ENCODE peak calls at places on chromosomes 11 and 22, in ten cellular contexts. X, H, Y, R, Z, F, U, W, T and C are unnamed samples.

GRCh38 chr11:299081-299891 is at the start of gene IFITM5:
- DNase-seq in X (no peak), H (no peak), Y (no peak), R (no peak), Z (no peak), F (no peak), U (peak; percentile 75), W (no peak), T (no peak), C (peak; percentile 72)

GRCh38 chr11:74726547-74727182 is 4.6 kb downstream of the CHRDL2 start:
- DNase-seq in X (peak; percentile 75), H (peak; percentile 56), Y (peak; percentile 61), R (peak; percentile 45), Z (peak; percentile 39), F (peak; percentile 25), U (peak; percentile 87), W (peak; percentile 68), T (peak; percentile 33), C (peak; percentile 88)

GRCh38 chr11:94910779-94911178 is 62.6 kb downstream of the CWC15 start:
- DNase-seq in X (no peak), H (no peak), Y (peak; percentile 49), R (no peak), Z (peak; percentile 47), F (no peak), U (no peak), W (no peak), T (peak; percentile 73), C (no peak)

GRCh38 chr22:32994046-32994827 is 63.9 kb downstream of the SYN3 start:
- DNase-seq in X (no peak), H (no peak), Y (no peak), R (no peak), Z (no peak), F (no peak), U (no peak), W (peak; percentile 53), T (no peak), C (no peak)

GRCh38 chr11:17402486-17402885 is 14.0 kb upstream of the KCNJ11 start:
- DNase-seq in X (no peak), H (no peak), Y (no peak), R (no peak), Z (no peak), F (no peak), U (peak; percentile 46), W (no peak), T (no peak), C (peak; percentile 51)

GRCh38 chr11:95950905-95951304 is 27.0 kb upstream of the MTMR2 start:
- DNase-seq in X (no peak), H (no peak), Y (no peak), R (no peak), Z (no peak), F (no peak), U (no peak), W (no peak), T (no peak), C (no peak)

GRCh38 chr22:45777046-45777851 is 105.6 kb downstream of the ATXN10 start:
- DNase-seq in X (no peak), H (no peak), Y (no peak), R (no peak), Z (no peak), F (no peak), U (no peak), W (no peak), T (no peak), C (no peak)

GRCh38 chr11:33773399-33774355 is 643 bp downstream of the FBXO3 start:
- DNase-seq in X (no peak), H (peak; percentile 67), Y (no peak), R (peak; percentile 16), Z (no peak), F (peak; percentile 61), U (peak; percentile 75), W (peak; percentile 37), T (no peak), C (no peak)

GRCh38 chr11:8613036-8613435 is 19.0 kb upstream of the STK33 start:
- DNase-seq in X (no peak), H (no peak), Y (no peak), R (no peak), Z (no peak), F (no peak), U (no peak), W (no peak), T (no peak), C (no peak)

GRCh38 chr11:72012091-72012630 is 13.5 kb downstream of the IL18BP start:
- DNase-seq in X (no peak), H (no peak), Y (no peak), R (no peak), Z (no peak), F (no peak), U (no peak), W (no peak), T (no peak), C (no peak)

GRCh38 chr11:100927579-100927978 is 202.0 kb downstream of the PGR start:
- DNase-seq in X (peak; percentile 5), H (no peak), Y (no peak), R (no peak), Z (no peak), F (no peak), U (no peak), W (no peak), T (no peak), C (no peak)

GRCh38 chr11:12792590-12792989 is 118.4 kb downstream of the TEAD1 start:
- DNase-seq in X (no peak), H (no peak), Y (peak; percentile 60), R (no peak), Z (peak; percentile 71), F (no peak), U (no peak), W (no peak), T (no peak), C (no peak)

GRCh38 chr11:16286095-16286494 is 70.3 kb downstream of the SOX6 start:
- DNase-seq in X (no peak), H (no peak), Y (no peak), R (no peak), Z (no peak), F (no peak), U (no peak), W (no peak), T (no peak), C (no peak)

GRCh38 chr22:22348127-22348814 is 103.7 kb downstream of the VPREB1 start:
- DNase-seq in X (no peak), H (no peak), Y (no peak), R (no peak), Z (no peak), F (no peak), U (no peak), W (peak; percentile 45), T (no peak), C (no peak)

GRCh38 chr11:90309693-90310092 is 86.8 kb upstream of the CHORDC1 start:
- DNase-seq in X (no peak), H (no peak), Y (no peak), R (no peak), Z (no peak), F (no peak), U (no peak), W (no peak), T (no peak), C (no peak)

GRCh38 chr22:26642465-26643367 is 14.7 kb upstream of the MIAT start:
- DNase-seq in X (no peak), H (peak; percentile 87), Y (no peak), R (peak; percentile 82), Z (no peak), F (peak; percentile 57), U (no peak), W (no peak), T (no peak), C (no peak)

GRCh38 chr11:74773481-74773880 is 24.8 kb downstream of the RNF169 start:
- DNase-seq in X (no peak), H (no peak), Y (no peak), R (no peak), Z (no peak), F (no peak), U (no peak), W (no peak), T (no peak), C (no peak)

GRCh38 chr11:11349870-11350325 is 3.2 kb downstream of the CSNK2A3 start:
- DNase-seq in X (no peak), H (no peak), Y (peak; percentile 27), R (no peak), Z (peak; percentile 70), F (no peak), U (no peak), W (no peak), T (peak; percentile 72), C (no peak)

GRCh38 chr11:59429924-59430516 is 3.8 kb upstream of the OR5A2 start:
- DNase-seq in X (peak; percentile 13), H (peak; percentile 48), Y (peak; percentile 17), R (no peak), Z (peak; percentile 3), F (no peak), U (no peak), W (no peak), T (no peak), C (no peak)

GRCh38 chr11:120340529-120340928 is 4.3 kb downstream of the ARHGEF12 start:
- DNase-seq in X (no peak), H (no peak), Y (no peak), R (no peak), Z (no peak), F (no peak), U (no peak), W (no peak), T (no peak), C (no peak)

GRCh38 chr11:702731-703461 is 3.1 kb upstream of the EPS8L2 start:
- DNase-seq in X (no peak), H (no peak), Y (no peak), R (no peak), Z (no peak), F (no peak), U (no peak), W (no peak), T (no peak), C (peak; percentile 89)

GRCh38 chr11:113189909-113190667 is 124.3 kb upstream of the TTC12 start:
- DNase-seq in X (no peak), H (no peak), Y (peak; percentile 93), R (no peak), Z (peak; percentile 21), F (no peak), U (peak; percentile 87), W (no peak), T (peak; percentile 59), C (no peak)

GRCh38 chr11:36292311-36292722 is 3.1 kb upstream of the COMMD9 start:
- DNase-seq in X (no peak), H (peak; percentile 70), Y (peak; percentile 35), R (no peak), Z (no peak), F (no peak), U (no peak), W (no peak), T (no peak), C (no peak)

GRCh38 chr11:58028687-58029411 is 1.9 kb upstream of the OR6Q1 start:
- DNase-seq in X (no peak), H (no peak), Y (no peak), R (no peak), Z (peak; percentile 43), F (no peak), U (peak; percentile 86), W (no peak), T (peak; percentile 38), C (peak; percentile 75)

GRCh38 chr22:26124991-26125725 is 44.1 kb upstream of the SEZ6L start:
- DNase-seq in X (no peak), H (no peak), Y (no peak), R (no peak), Z (no peak), F (no peak), U (no peak), W (no peak), T (no peak), C (no peak)

GRCh38 chr11:57230316-57230715 is 6.7 kb downstream of the APLNR start:
- DNase-seq in X (no peak), H (no peak), Y (no peak), R (no peak), Z (no peak), F (no peak), U (no peak), W (no peak), T (no peak), C (no peak)

GRCh38 chr11:2801711-2802388 is 83.7 kb downstream of the CDKN1C start:
- DNase-seq in X (peak; percentile 2), H (no peak), Y (no peak), R (no peak), Z (no peak), F (peak; percentile 1), U (peak; percentile 61), W (peak; percentile 17), T (no peak), C (peak; percentile 53)

GRCh38 chr22:49473286-49473685 is 354.4 kb downstream of the BRD1 start:
- DNase-seq in X (no peak), H (no peak), Y (no peak), R (no peak), Z (no peak), F (no peak), U (peak; percentile 51), W (no peak), T (no peak), C (peak; percentile 48)